ENCODE peak calls at places on chromosomes 1 and 21, in five cellular contexts. One of them, this sample, is unnamed. For H3K27me3, the result is how much of the 10 kb centered on the place peaks cover.

GRCh38 chr1:96487961-96488360 is 233.6 kb upstream of the PTBP2 start:
- DNase-seq in upper lobe of right lung: no peak
- DNase-seq in mesendoderm: no peak
- DNase-seq in CD8-positive, alpha-beta T cell: no peak
- DNase-seq in HepG2: no peak
- DNase-seq in this sample: no peak

GRCh38 chr1:35532497-35533226 is 24.5 kb downstream of the KIAA0319L start:
- DNase-seq in upper lobe of right lung: no peak
- DNase-seq in mesendoderm: no peak
- DNase-seq in CD8-positive, alpha-beta T cell: no peak
- DNase-seq in HepG2: no peak
- DNase-seq in this sample: no peak

GRCh38 chr1:6614019-6614952 is 755 bp downstream of the PHF13 start:
- DNase-seq in upper lobe of right lung: peak
- DNase-seq in mesendoderm: peak
- DNase-seq in CD8-positive, alpha-beta T cell: peak
- DNase-seq in HepG2: no peak
- DNase-seq in this sample: peak

GRCh38 chr1:35544976-35545375 is 12.2 kb downstream of the KIAA0319L start:
- DNase-seq in upper lobe of right lung: no peak
- DNase-seq in mesendoderm: peak
- DNase-seq in CD8-positive, alpha-beta T cell: peak
- DNase-seq in HepG2: peak
- DNase-seq in this sample: peak

GRCh38 chr1:65255088-65256050 is 54.0 kb upstream of the DNAJC6 start:
- DNase-seq in upper lobe of right lung: no peak
- DNase-seq in mesendoderm: peak
- DNase-seq in CD8-positive, alpha-beta T cell: no peak
- DNase-seq in HepG2: no peak
- DNase-seq in this sample: peak

GRCh38 chr1:150237746-150238145 is 1.8 kb upstream of the ANP32E start:
- DNase-seq in upper lobe of right lung: peak
- DNase-seq in mesendoderm: no peak
- DNase-seq in CD8-positive, alpha-beta T cell: no peak
- DNase-seq in HepG2: no peak
- DNase-seq in this sample: no peak

GRCh38 chr1:173333581-173333980 is 126.5 kb upstream of the TNFSF4 start:
- DNase-seq in upper lobe of right lung: no peak
- DNase-seq in mesendoderm: no peak
- DNase-seq in CD8-positive, alpha-beta T cell: no peak
- DNase-seq in HepG2: no peak
- DNase-seq in this sample: no peak

GRCh38 chr1:86912501-86912900 is 1.4 kb downstream of the SELENOF start:
- DNase-seq in upper lobe of right lung: no peak
- DNase-seq in mesendoderm: no peak
- DNase-seq in CD8-positive, alpha-beta T cell: no peak
- DNase-seq in HepG2: peak
- DNase-seq in this sample: no peak

GRCh38 chr1:19758227-19758830 is 41.4 kb downstream of the TMCO4 start:
- DNase-seq in upper lobe of right lung: peak
- DNase-seq in mesendoderm: peak
- DNase-seq in CD8-positive, alpha-beta T cell: no peak
- DNase-seq in HepG2: no peak
- DNase-seq in this sample: no peak

GRCh38 chr1:63189677-63190076 is 132.7 kb upstream of the FOXD3 start:
- DNase-seq in upper lobe of right lung: no peak
- DNase-seq in mesendoderm: peak
- DNase-seq in CD8-positive, alpha-beta T cell: no peak
- DNase-seq in HepG2: no peak
- DNase-seq in this sample: peak

GRCh38 chr1:8962812-8963669 is 17.4 kb downstream of the CA6 start:
- DNase-seq in upper lobe of right lung: peak
- DNase-seq in mesendoderm: peak
- DNase-seq in CD8-positive, alpha-beta T cell: peak
- DNase-seq in HepG2: peak
- DNase-seq in this sample: peak

GRCh38 chr1:173062156-173062938 is 11.6 kb upstream of the TNFSF18 start:
- DNase-seq in upper lobe of right lung: no peak
- DNase-seq in mesendoderm: no peak
- DNase-seq in CD8-positive, alpha-beta T cell: no peak
- DNase-seq in HepG2: peak
- DNase-seq in this sample: no peak

GRCh38 chr1:64398937-64399336 is 71.0 kb upstream of the CACHD1 start:
- DNase-seq in upper lobe of right lung: no peak
- DNase-seq in mesendoderm: no peak
- DNase-seq in CD8-positive, alpha-beta T cell: no peak
- DNase-seq in HepG2: no peak
- DNase-seq in this sample: no peak

GRCh38 chr1:214853340-214853739 is 229.2 kb upstream of the KCNK2 start:
- DNase-seq in upper lobe of right lung: no peak
- DNase-seq in mesendoderm: no peak
- DNase-seq in CD8-positive, alpha-beta T cell: no peak
- DNase-seq in HepG2: no peak
- DNase-seq in this sample: no peak

GRCh38 chr1:183417691-183418491 is at the start of gene NMNAT2:
- DNase-seq in upper lobe of right lung: peak
- DNase-seq in mesendoderm: peak
- DNase-seq in CD8-positive, alpha-beta T cell: no peak
- DNase-seq in HepG2: no peak
- DNase-seq in this sample: peak

GRCh38 chr1:15418811-15419515 is 9.3 kb downstream of the EFHD2 start:
- DNase-seq in upper lobe of right lung: no peak
- DNase-seq in mesendoderm: no peak
- DNase-seq in CD8-positive, alpha-beta T cell: no peak
- DNase-seq in HepG2: no peak
- DNase-seq in this sample: no peak

GRCh38 chr1:55868026-55868425 is 652.9 kb upstream of the USP24 start:
- DNase-seq in upper lobe of right lung: no peak
- DNase-seq in mesendoderm: no peak
- DNase-seq in CD8-positive, alpha-beta T cell: no peak
- DNase-seq in HepG2: peak
- DNase-seq in this sample: no peak

GRCh38 chr1:26289158-26290059 is 9.5 kb downstream of the SH3BGRL3 start:
- DNase-seq in upper lobe of right lung: peak
- DNase-seq in mesendoderm: no peak
- DNase-seq in CD8-positive, alpha-beta T cell: peak
- DNase-seq in HepG2: no peak
- DNase-seq in this sample: peak

GRCh38 chr1:46137901-46138300 is 5.5 kb upstream of the PIK3R3 start:
- DNase-seq in upper lobe of right lung: no peak
- DNase-seq in mesendoderm: peak
- DNase-seq in CD8-positive, alpha-beta T cell: no peak
- DNase-seq in HepG2: no peak
- DNase-seq in this sample: no peak

GRCh38 chr1:216183007-216183406 is 240.2 kb downstream of the USH2A start:
- DNase-seq in upper lobe of right lung: no peak
- DNase-seq in mesendoderm: peak
- DNase-seq in CD8-positive, alpha-beta T cell: no peak
- DNase-seq in HepG2: peak
- DNase-seq in this sample: peak

GRCh38 chr21:42080788-42081083 is 9.6 kb downstream of the UMODL1 start:
- DNase-seq in upper lobe of right lung: no peak
- DNase-seq in mesendoderm: no peak
- DNase-seq in CD8-positive, alpha-beta T cell: no peak
- DNase-seq in HepG2: no peak
- DNase-seq in this sample: no peak

GRCh38 chr1:51421961-51422360 is 91.6 kb upstream of the TTC39A start:
- DNase-seq in upper lobe of right lung: no peak
- DNase-seq in mesendoderm: peak
- DNase-seq in CD8-positive, alpha-beta T cell: no peak
- DNase-seq in HepG2: peak
- DNase-seq in this sample: peak

GRCh38 chr1:30417701-30418425 is 305.5 kb downstream of the MATN1 start:
- DNase-seq in upper lobe of right lung: peak
- DNase-seq in mesendoderm: no peak
- DNase-seq in CD8-positive, alpha-beta T cell: no peak
- DNase-seq in HepG2: no peak
- DNase-seq in this sample: peak

GRCh38 chr1:5896706-5897105 is 95.5 kb downstream of the NPHP4 start:
- DNase-seq in upper lobe of right lung: no peak
- DNase-seq in mesendoderm: peak
- DNase-seq in CD8-positive, alpha-beta T cell: no peak
- DNase-seq in HepG2: no peak
- DNase-seq in this sample: peak

GRCh38 chr1:168960595-168960994 is 145.9 kb upstream of the ATP1B1 start:
- DNase-seq in upper lobe of right lung: no peak
- DNase-seq in mesendoderm: peak
- DNase-seq in CD8-positive, alpha-beta T cell: no peak
- DNase-seq in HepG2: peak
- DNase-seq in this sample: no peak

GRCh38 chr1:153515504-153516394 is 20.0 kb downstream of the S100A6 start:
- DNase-seq in upper lobe of right lung: peak
- DNase-seq in mesendoderm: no peak
- DNase-seq in CD8-positive, alpha-beta T cell: no peak
- DNase-seq in HepG2: no peak
- DNase-seq in this sample: peak

GRCh38 chr1:242556276-242556675 is 31.8 kb upstream of the PLD5 start:
- DNase-seq in upper lobe of right lung: no peak
- DNase-seq in mesendoderm: no peak
- DNase-seq in CD8-positive, alpha-beta T cell: no peak
- DNase-seq in HepG2: no peak
- DNase-seq in this sample: no peak

GRCh38 chr1:117803318-117803717 is 126.1 kb downstream of the GDAP2 start:
- DNase-seq in upper lobe of right lung: no peak
- DNase-seq in mesendoderm: no peak
- DNase-seq in CD8-positive, alpha-beta T cell: no peak
- DNase-seq in HepG2: no peak
- DNase-seq in this sample: no peak

GRCh38 chr1:184158911-184159701 is 107.6 kb downstream of the TSEN15 start:
- DNase-seq in upper lobe of right lung: no peak
- DNase-seq in mesendoderm: peak
- DNase-seq in CD8-positive, alpha-beta T cell: no peak
- DNase-seq in HepG2: no peak
- DNase-seq in this sample: peak

GRCh38 chr1:226738995-226739695 is at the start of gene ITPKB:
- DNase-seq in upper lobe of right lung: peak
- DNase-seq in mesendoderm: peak
- DNase-seq in CD8-positive, alpha-beta T cell: peak
- DNase-seq in HepG2: no peak
- DNase-seq in this sample: no peak

GRCh38 chr1:229664133-229664689 is 38.2 kb downstream of the URB2 start:
- DNase-seq in upper lobe of right lung: no peak
- DNase-seq in mesendoderm: no peak
- DNase-seq in CD8-positive, alpha-beta T cell: peak
- DNase-seq in HepG2: no peak
- DNase-seq in this sample: peak

GRCh38 chr1:183831336-183831735 is 26.4 kb downstream of the RGL1 start:
- DNase-seq in upper lobe of right lung: no peak
- DNase-seq in mesendoderm: no peak
- DNase-seq in CD8-positive, alpha-beta T cell: no peak
- DNase-seq in HepG2: no peak
- DNase-seq in this sample: no peak

GRCh38 chr1:247386695-247387094 is 29.3 kb upstream of the NLRP3 start:
- DNase-seq in upper lobe of right lung: no peak
- DNase-seq in mesendoderm: no peak
- DNase-seq in CD8-positive, alpha-beta T cell: no peak
- DNase-seq in HepG2: no peak
- DNase-seq in this sample: no peak

GRCh38 chr1:44367932-44368331 is 12.9 kb upstream of the ERI3 start:
- DNase-seq in upper lobe of right lung: no peak
- DNase-seq in mesendoderm: no peak
- DNase-seq in CD8-positive, alpha-beta T cell: no peak
- DNase-seq in HepG2: no peak
- DNase-seq in this sample: no peak

GRCh38 chr1:44371206-44371605 is 16.1 kb upstream of the ERI3 start:
- DNase-seq in upper lobe of right lung: no peak
- DNase-seq in mesendoderm: no peak
- DNase-seq in CD8-positive, alpha-beta T cell: no peak
- DNase-seq in HepG2: no peak
- DNase-seq in this sample: no peak

GRCh38 chr1:44368471-44369151 is 13.6 kb upstream of the ERI3 start:
- DNase-seq in upper lobe of right lung: no peak
- DNase-seq in mesendoderm: no peak
- DNase-seq in CD8-positive, alpha-beta T cell: no peak
- DNase-seq in HepG2: no peak
- DNase-seq in this sample: peak

GRCh38 chr1:44361478-44361877 is 6.4 kb upstream of the ERI3 start:
- DNase-seq in upper lobe of right lung: no peak
- DNase-seq in mesendoderm: peak
- DNase-seq in CD8-positive, alpha-beta T cell: no peak
- DNase-seq in HepG2: no peak
- DNase-seq in this sample: peak

DNA sequence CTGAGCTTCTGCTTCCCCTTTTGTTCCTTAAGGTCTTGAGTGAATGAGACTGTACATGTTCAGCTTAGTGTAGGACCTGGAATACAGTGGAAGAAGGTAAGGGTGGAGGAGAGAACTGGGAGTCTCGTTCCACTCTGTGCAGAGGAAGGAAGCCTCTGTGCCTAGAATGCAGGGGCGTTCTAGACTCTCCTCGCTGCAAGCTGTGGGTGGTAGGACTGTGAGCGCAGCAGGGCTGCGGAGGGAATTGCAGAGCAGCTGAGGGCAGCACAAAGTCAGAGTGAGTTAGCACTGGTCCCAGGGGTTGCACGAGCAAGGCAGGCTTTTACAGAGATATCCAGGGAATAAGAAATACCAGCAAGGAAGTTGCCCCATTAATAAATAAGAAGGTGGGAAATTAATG is 11.5 kb upstream of the ERI3 start:
- DNase-seq in upper lobe of right lung: no peak
- DNase-seq in mesendoderm: no peak
- DNase-seq in CD8-positive, alpha-beta T cell: no peak
- DNase-seq in HepG2: no peak
- DNase-seq in this sample: no peak
- H3K27me3 ChIP-seq in upper lobe of right lung: under half
- H3K27me3 ChIP-seq in mesendoderm: under half
- H3K27me3 ChIP-seq in CD8-positive, alpha-beta T cell: under half
- H3K27me3 ChIP-seq in HepG2: under half
- H3K27me3 ChIP-seq in this sample: under half

DNA sequence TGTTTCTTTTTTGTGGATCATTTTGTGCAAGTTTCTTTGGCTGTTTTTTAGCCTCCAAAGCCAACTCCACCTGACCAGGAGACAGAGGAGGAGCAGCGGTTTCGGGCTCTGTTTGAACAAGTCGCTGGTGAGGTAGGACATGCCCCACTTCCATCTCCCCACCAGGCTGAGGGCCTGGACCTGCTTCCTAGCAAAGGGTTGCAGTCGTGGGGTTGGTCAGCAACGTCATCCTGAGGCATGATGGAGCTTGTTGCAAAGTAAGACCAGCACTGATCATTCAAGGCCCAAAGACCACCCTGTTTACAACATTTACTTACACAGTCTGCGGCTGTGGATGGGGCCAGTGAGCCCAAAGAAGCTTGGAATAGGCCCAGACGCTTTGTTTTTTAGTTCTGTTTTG is 40.3 kb downstream of the CAPN9 start:
- DNase-seq in upper lobe of right lung: no peak
- DNase-seq in mesendoderm: no peak
- DNase-seq in CD8-positive, alpha-beta T cell: no peak
- DNase-seq in HepG2: no peak
- DNase-seq in this sample: no peak
- H3K27me3 ChIP-seq in upper lobe of right lung: under half
- H3K27me3 ChIP-seq in mesendoderm: under half
- H3K27me3 ChIP-seq in CD8-positive, alpha-beta T cell: under half
- H3K27me3 ChIP-seq in HepG2: under half
- H3K27me3 ChIP-seq in this sample: half or more

GRCh38 chr21:44929799-44930542 is 9.3 kb upstream of the ITGB2 start:
- DNase-seq in upper lobe of right lung: peak
- DNase-seq in mesendoderm: no peak
- DNase-seq in CD8-positive, alpha-beta T cell: no peak
- DNase-seq in HepG2: no peak
- DNase-seq in this sample: no peak
- H3K27me3 ChIP-seq in upper lobe of right lung: under half
- H3K27me3 ChIP-seq in mesendoderm: under half
- H3K27me3 ChIP-seq in CD8-positive, alpha-beta T cell: under half
- H3K27me3 ChIP-seq in HepG2: under half
- H3K27me3 ChIP-seq in this sample: half or more

GRCh38 chr1:2928733-2929325 is 92.4 kb upstream of the ACTRT2 start:
- DNase-seq in upper lobe of right lung: no peak
- DNase-seq in mesendoderm: no peak
- DNase-seq in CD8-positive, alpha-beta T cell: no peak
- DNase-seq in HepG2: no peak
- DNase-seq in this sample: no peak
- H3K27me3 ChIP-seq in upper lobe of right lung: under half
- H3K27me3 ChIP-seq in mesendoderm: under half
- H3K27me3 ChIP-seq in CD8-positive, alpha-beta T cell: under half
- H3K27me3 ChIP-seq in HepG2: under half
- H3K27me3 ChIP-seq in this sample: under half